ENCODE peak calls at places on chromosomes 3 and 15, in nine cellular contexts. A, T, O, G, N, S, M, R and X are unnamed samples.

GRCh38 chr3:33490641-33491241 is 50.5 kb upstream of the UBP1 start:
- DNase-seq in A (no peak), T (no peak), O (no peak), G (no peak), N (no peak), S (peak; percentile 2), M (no peak), R (no peak), X (no peak)

GRCh38 chr15:57743424-57743823 is 36.9 kb downstream of the POLR2M start:
- DNase-seq in A (no peak), T (no peak), O (peak; percentile 60), G (peak; percentile 59), N (no peak), S (peak; percentile 4), M (peak; percentile 12), R (peak; percentile 36), X (no peak)

GRCh38 chr3:152100491-152101086 is 168.1 kb upstream of the MBNL1 start:
- DNase-seq in A (peak; percentile 11), T (no peak), O (peak; percentile 63), G (no peak), N (no peak), S (no peak), M (no peak), R (peak; percentile 21), X (peak; percentile 27)

GRCh38 chr3:142595581-142595950 is 627 bp upstream of the PLS1 start:
- DNase-seq in A (peak; percentile 75), T (no peak), O (no peak), G (no peak), N (peak; percentile 43), S (peak; percentile 23), M (peak; percentile 86), R (no peak), X (peak; percentile 67)

GRCh38 chr3:40398346-40398745 is 11.4 kb downstream of the ENTPD3 start:
- DNase-seq in A (no peak), T (no peak), O (no peak), G (no peak), N (no peak), S (no peak), M (peak; percentile 59), R (no peak), X (peak; percentile 8)

GRCh38 chr3:148023994-148024393 is 614.8 kb downstream of the ZIC1 start:
- DNase-seq in A (peak; percentile 93), T (no peak), O (no peak), G (no peak), N (no peak), S (no peak), M (peak; percentile 17), R (no peak), X (no peak)

GRCh38 chr3:32048487-32049174 is 57.8 kb upstream of the GPD1L start:
- DNase-seq in A (no peak), T (no peak), O (no peak), G (no peak), N (no peak), S (no peak), M (no peak), R (no peak), X (no peak)

GRCh38 chr15:80778964-80779657 is at the start of gene CEMIP:
- DNase-seq in A (peak; percentile 92), T (peak; percentile 94), O (peak; percentile 90), G (peak; percentile 92), N (peak; percentile 33), S (no peak), M (peak; percentile 77), R (peak; percentile 73), X (peak; percentile 91)

GRCh38 chr3:154280161-154280560 is 44.1 kb downstream of the DHX36 start:
- DNase-seq in A (no peak), T (no peak), O (no peak), G (no peak), N (no peak), S (no peak), M (no peak), R (no peak), X (no peak)

GRCh38 chr3:61637088-61638051 is 76.0 kb downstream of the PTPRG start:
- DNase-seq in A (peak; percentile 23), T (peak; percentile 15), O (no peak), G (no peak), N (no peak), S (peak; percentile 83), M (no peak), R (peak; percentile 98), X (peak; percentile 17)

GRCh38 chr3:128207953-128208352 is 54.7 kb downstream of the EEFSEC start:
- DNase-seq in A (no peak), T (no peak), O (no peak), G (no peak), N (no peak), S (no peak), M (no peak), R (no peak), X (no peak)

GRCh38 chr15:89460048-89460447 is 36.3 kb downstream of the RHCG start:
- DNase-seq in A (no peak), T (no peak), O (no peak), G (no peak), N (no peak), S (no peak), M (no peak), R (no peak), X (no peak)

GRCh38 chr3:46500631-46501377 is 3.0 kb downstream of the RTP3 start:
- DNase-seq in A (peak; percentile 86), T (no peak), O (no peak), G (no peak), N (no peak), S (peak; percentile 33), M (peak; percentile 48), R (no peak), X (no peak)

GRCh38 chr3:169348981-169349942 is 314.2 kb downstream of the MECOM start:
- DNase-seq in A (peak; percentile 41), T (no peak), O (no peak), G (no peak), N (no peak), S (no peak), M (peak; percentile 97), R (no peak), X (peak; percentile 31)

GRCh38 chr15:69459063-69459462 is 6.4 kb downstream of the RPLP1 start:
- DNase-seq in A (peak; percentile 27), T (no peak), O (no peak), G (no peak), N (no peak), S (no peak), M (no peak), R (no peak), X (no peak)

DNA sequence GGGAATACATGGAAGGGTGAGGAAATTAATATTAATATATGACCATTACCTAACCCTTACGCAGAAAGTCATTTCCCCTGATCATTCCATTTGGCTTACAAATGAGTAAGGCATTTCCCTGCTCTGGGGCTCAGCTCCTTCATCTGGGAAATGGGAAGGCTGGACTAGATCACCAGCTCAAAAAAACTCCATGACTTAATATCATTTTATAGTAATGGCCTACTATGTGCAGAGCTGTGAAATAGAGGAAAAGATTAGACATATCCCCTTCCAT is 46.3 kb downstream of the HRH1 start:
- DNase-seq in A (peak; percentile 49), T (no peak), O (no peak), G (no peak), N (no peak), S (no peak), M (peak; percentile 20), R (no peak), X (no peak)
- TF ChIP-seq EZH2phosphoT487 in A (no peak), T (no peak), O (no peak), G (no peak), N (no peak), S (no peak), M (no peak), R (no peak), X (no peak)

GRCh38 chr15:64930778-64931240 is 19.1 kb downstream of the ANKDD1A start:
- DNase-seq in A (peak; percentile 17), T (no peak), O (no peak), G (no peak), N (no peak), S (no peak), M (no peak), R (peak; percentile 31), X (no peak)
- TF ChIP-seq EZH2phosphoT487 in A (no peak), T (no peak), O (no peak), G (no peak), N (no peak), S (no peak), M (no peak), R (no peak), X (no peak)

GRCh38 chr3:14457999-14458398 is 55.6 kb downstream of the SLC6A6 start:
- DNase-seq in A (no peak), T (peak; percentile 50), O (peak; percentile 66), G (peak; percentile 51), N (no peak), S (no peak), M (no peak), R (no peak), X (no peak)
- TF ChIP-seq EZH2phosphoT487 in A (no peak), T (no peak), O (no peak), G (no peak), N (no peak), S (no peak), M (no peak), R (no peak), X (no peak)

GRCh38 chr15:72541714-72542113 is 67.6 kb downstream of the ARIH1 start:
- DNase-seq in A (no peak), T (no peak), O (no peak), G (no peak), N (no peak), S (no peak), M (no peak), R (no peak), X (no peak)

GRCh38 chr15:72536506-72536905 is 62.4 kb downstream of the ARIH1 start:
- DNase-seq in A (no peak), T (no peak), O (no peak), G (no peak), N (no peak), S (no peak), M (no peak), R (no peak), X (no peak)

GRCh38 chr15:72535911-72536310 is 61.8 kb downstream of the ARIH1 start:
- DNase-seq in A (peak; percentile 23), T (no peak), O (no peak), G (no peak), N (no peak), S (no peak), M (no peak), R (no peak), X (no peak)

GRCh38 chr15:72540606-72541237 is 66.6 kb downstream of the ARIH1 start:
- DNase-seq in A (peak; percentile 14), T (no peak), O (peak; percentile 34), G (peak; percentile 3), N (peak; percentile 2), S (peak; percentile 3), M (no peak), R (no peak), X (no peak)

GRCh38 chr15:72538931-72539330 is 64.8 kb downstream of the ARIH1 start:
- DNase-seq in A (no peak), T (no peak), O (no peak), G (no peak), N (no peak), S (no peak), M (no peak), R (no peak), X (no peak)
- TF ChIP-seq EZH2phosphoT487 in A (no peak), T (no peak), O (no peak), G (no peak), N (no peak), S (no peak), M (no peak), R (no peak), X (no peak)